ENCODE peak calls at places on chromosomes 6 and 20, in six cellular contexts. C, V, N, G, Y and S are unnamed samples.

GRCh38 chr20:4029505-4030467 is 14.4 kb upstream of the RNF24 start:
- DNase-seq in N (no peak), V (no peak), Y (no peak), C (no peak), G (no peak), S (no peak)

GRCh38 chr6:160115421-160115820 is 6.2 kb upstream of the SLC22A1 start:
- DNase-seq in G (no peak), V (no peak), Y (no peak), C (no peak), N (no peak), S (no peak)

GRCh38 chr20:44021900-44022299 is 107.2 kb downstream of the TOX2 start:
- DNase-seq in G (peak), Y (no peak), C (no peak), V (no peak), N (no peak), S (no peak)

GRCh38 chr20:63224272-63225081 is 8.5 kb upstream of the YTHDF1 start:
- DNase-seq in V (no peak), C (no peak), N (no peak), G (peak), Y (no peak), S (no peak)

GRCh38 chr20:38165089-38165965 is at the start of gene TGM2:
- DNase-seq in V (peak), N (no peak), C (peak), G (peak), Y (peak), S (peak)

GRCh38 chr6:35417979-35418661 is 34.0 kb upstream of the FANCE start:
- DNase-seq in G (no peak), Y (no peak), N (no peak), V (peak), C (no peak), S (no peak)

GRCh38 chr6:87968435-87969278 is 79.0 kb upstream of the SPACA1 start:
- DNase-seq in N (no peak), Y (no peak), C (peak), G (no peak), V (peak), S (no peak)

GRCh38 chr6:130680118-130680517 is 147.1 kb upstream of the SMLR1 start:
- DNase-seq in G (no peak), C (no peak), N (no peak), Y (no peak), V (no peak), S (no peak)

GRCh38 chr20:21004386-21005076 is 101.6 kb downstream of the LINC00237 start:
- DNase-seq in G (no peak), Y (no peak), C (no peak), V (no peak), N (no peak), S (no peak)

GRCh38 chr20:54680872-54681297 is 205.5 kb downstream of the DOK5 start:
- DNase-seq in V (no peak), Y (no peak), N (no peak), C (no peak), G (peak), S (peak)